ENCODE peak calls at places on chromosomes 6 and 20, in four cellular contexts. Q is A549, N is endothelial cell, G is mucosa of gallbladder. F is an unnamed sample.

GRCh38 chr6:123329337-123329736 is 307.4 kb downstream of the TRDN start:
- DNase-seq in Q (no peak), N (no peak), G (no peak), F (no peak)

GRCh38 chr20:20815711-20816455 is 103.4 kb upstream of the RALGAPA2 start:
- DNase-seq in Q (no peak), N (no peak), G (no peak), F (no peak)

GRCh38 chr6:83370607-83371006 is 60.2 kb downstream of the ME1 start:
- DNase-seq in Q (no peak), N (no peak), G (no peak), F (no peak)

GRCh38 chr20:32205502-32206382 is 1.8 kb downstream of the PLAGL2 start:
- DNase-seq in Q (no peak), N (no peak), G (no peak), F (no peak)

GRCh38 chr6:119390276-119390793 is 40.8 kb upstream of the MAN1A1 start:
- DNase-seq in Q (no peak), N (no peak), G (no peak), F (no peak)

GRCh38 chr6:118788702-118789101 is 105.2 kb upstream of the ASF1A start:
- DNase-seq in Q (no peak), N (no peak), G (no peak), F (no peak)

GRCh38 chr6:16129623-16130243 is 847 bp downstream of the MYLIP start:
- DNase-seq in Q (no peak), N (peak), G (peak), F (no peak)

GRCh38 chr6:17505062-17505476 is 95.0 kb upstream of the FAM8A1 start:
- DNase-seq in Q (peak), N (no peak), G (no peak), F (no peak)

GRCh38 chr6:56643379-56644089 is 845 bp upstream of the DST start:
- DNase-seq in Q (no peak), N (no peak), G (no peak), F (no peak)

GRCh38 chr20:5714261-5715041 is 35.8 kb upstream of the SHLD1 start:
- DNase-seq in Q (peak), N (peak), G (no peak), F (no peak)

GRCh38 chr6:15588966-15589634 is 73.7 kb downstream of the DTNBP1 start:
- DNase-seq in Q (no peak), N (no peak), G (no peak), F (no peak)

GRCh38 chr6:104716858-104717257 is 142.9 kb downstream of the HACE1 start:
- DNase-seq in Q (no peak), N (no peak), G (no peak), F (no peak)

GRCh38 chr6:159992366-159992765 is 23.5 kb downstream of the IGF2R start:
- DNase-seq in Q (no peak), N (no peak), G (no peak), F (no peak)

GRCh38 chr6:52352239-52353008 is 9.5 kb upstream of the PAQR8 start:
- DNase-seq in Q (peak), N (no peak), G (peak), F (peak)

GRCh38 chr20:59577809-59578601 is 26.3 kb upstream of the PHACTR3 start:
- DNase-seq in Q (no peak), N (no peak), G (no peak), F (no peak)

GRCh38 chr6:133888931-133889556 is at the start of gene TCF21:
- DNase-seq in Q (no peak), N (no peak), G (peak), F (peak)

GRCh38 chr20:1894951-1895673 is at the start of gene SIRPA:
- DNase-seq in Q (peak), N (peak), G (peak), F (peak)

GRCh38 chr6:43742285-43742684 is 27.7 kb upstream of the VEGFA start:
- DNase-seq in Q (no peak), N (no peak), G (no peak), F (no peak)

GRCh38 chr20:1711826-1712601 is 54.4 kb upstream of the SIRPG start:
- DNase-seq in Q (no peak), N (no peak), G (no peak), F (no peak)

GRCh38 chr6:99514089-99514488 is 1.1 kb downstream of the USP45 start:
- DNase-seq in Q (no peak), N (no peak), G (no peak), F (no peak)

GRCh38 chr20:6882911-6883310 is 115.4 kb downstream of the BMP2 start:
- DNase-seq in Q (no peak), N (no peak), G (no peak), F (no peak)

GRCh38 chr6:85126448-85127178 is 323.3 kb upstream of the NT5E start:
- DNase-seq in Q (peak), N (peak), G (peak), F (peak)

GRCh38 chr20:19001177-19001576 is 187.6 kb downstream of the SCP2D1 start:
- DNase-seq in Q (no peak), N (no peak), G (no peak), F (no peak)

GRCh38 chr6:111642463-111643158 is 36.9 kb upstream of the TRAF3IP2 start:
- DNase-seq in Q (peak), N (peak), G (peak), F (peak)

GRCh38 chr6:89270951-89271721 is 44.0 kb downstream of the GABRR2 start:
- DNase-seq in Q (no peak), N (no peak), G (no peak), F (no peak)

GRCh38 chr6:136549359-136550044 is 720 bp downstream of the MAP7 start:
- DNase-seq in Q (peak), N (peak), G (peak), F (no peak)

GRCh38 chr6:98530732-98531131 is 303.6 kb upstream of the POU3F2 start:
- DNase-seq in Q (no peak), N (no peak), G (no peak), F (no peak)

GRCh38 chr6:124983383-124983782 is 21.1 kb downstream of the RNF217 start:
- DNase-seq in Q (no peak), N (no peak), G (no peak), F (no peak)

GRCh38 chr6:135774006-135774405 is 77.5 kb upstream of the PDE7B start:
- DNase-seq in Q (no peak), N (no peak), G (no peak), F (no peak)

GRCh38 chr6:46410330-46410953 is 80.8 kb downstream of the RCAN2 start:
- DNase-seq in Q (no peak), N (peak), G (peak), F (no peak)

GRCh38 chr6:108174371-108175175 is 8.8 kb downstream of the NR2E1 start:
- DNase-seq in Q (no peak), N (peak), G (peak), F (no peak)

GRCh38 chr6:134368670-134369069 is 50.8 kb upstream of the SGK1 start:
- DNase-seq in Q (no peak), N (no peak), G (no peak), F (no peak)

F was measured in 8988T.